ENCODE peak calls at places on chromosomes 11 and 22, in nine cellular contexts. D, U, H, C, B, E, O, J and G are unnamed samples.

GRCh38 chr22:38112361-38112760 is 1.9 kb upstream of the BAIAP2L2 start:
- DNase-seq in E (no peak), H (no peak), J (no peak), O (no peak), U (peak), B (no peak), D (no peak), C (no peak), G (no peak)

GRCh38 chr11:105466582-105467228 is 143.2 kb upstream of the GRIA4 start:
- DNase-seq in H (no peak), E (no peak), O (no peak), U (peak), J (peak), C (no peak), B (no peak), D (peak), G (no peak)

GRCh38 chr11:93524173-93524536 is 19.0 kb downstream of the SMCO4 start:
- DNase-seq in O (no peak), B (no peak), C (no peak), J (peak), D (no peak), U (no peak), H (no peak), E (no peak), G (no peak)

GRCh38 chr11:14537134-14537599 is 17.0 kb upstream of the PSMA1 start:
- DNase-seq in B (peak), C (peak), H (no peak), E (peak), J (peak), U (peak), O (peak), D (peak), G (no peak)

GRCh38 chr11:13304655-13305340 is 27.2 kb downstream of the BMAL1 start:
- DNase-seq in U (no peak), O (no peak), D (no peak), B (no peak), J (no peak), E (no peak), H (no peak), C (no peak), G (no peak)

GRCh38 chr22:27726726-27727449 is 74.7 kb downstream of the MN1 start:
- DNase-seq in D (peak), B (peak), C (no peak), H (no peak), U (peak), J (peak), E (peak), O (no peak), G (peak)

GRCh38 chr22:31244044-31244942 is 32.2 kb downstream of the LIMK2 start:
- DNase-seq in J (peak), H (no peak), E (no peak), C (peak), U (peak), O (no peak), B (peak), D (peak), G (peak)

GRCh38 chr11:26621147-26621546 is 49.1 kb upstream of the MUC15 start:
- DNase-seq in H (no peak), U (peak), E (no peak), J (peak), B (no peak), O (no peak), C (no peak), D (peak), G (no peak)

GRCh38 chr11:19055905-19056304 is 4.6 kb downstream of the MRGPRX2 start:
- DNase-seq in U (no peak), B (peak), H (no peak), J (no peak), O (no peak), C (no peak), E (no peak), D (no peak), G (no peak)

GRCh38 chr11:78432956-78433355 is 15.3 kb upstream of the GAB2 start:
- DNase-seq in B (no peak), E (no peak), U (peak), H (no peak), O (no peak), D (no peak), J (peak), C (peak), G (no peak)

GRCh38 chr11:6300325-6300724 is 20.0 kb downstream of the CAVIN3 start:
- DNase-seq in D (no peak), U (no peak), J (peak), H (no peak), O (no peak), E (no peak), B (no peak), C (no peak), G (no peak)

GRCh38 chr11:116384876-116385275 is 387.9 kb downstream of the BUD13 start:
- DNase-seq in E (no peak), D (no peak), O (no peak), U (no peak), C (no peak), J (no peak), B (no peak), H (no peak), G (no peak)

GRCh38 chr11:68503281-68503687 is 42.7 kb downstream of the PPP6R3 start:
- DNase-seq in D (peak), O (no peak), E (no peak), J (no peak), H (no peak), B (no peak), U (no peak), C (no peak), G (no peak)

GRCh38 chr11:47998733-47999359 is 18.5 kb downstream of the PTPRJ start:
- DNase-seq in C (no peak), B (no peak), O (no peak), U (no peak), J (no peak), D (no peak), H (no peak), E (no peak), G (no peak)

GRCh38 chr11:71425851-71426250 is 22.3 kb downstream of the DHCR7 start:
- DNase-seq in J (no peak), O (no peak), C (no peak), E (no peak), D (no peak), B (no peak), H (no peak), U (peak), G (no peak)

GRCh38 chr22:25726241-25726640 is 15.7 kb upstream of the MYO18B start:
- DNase-seq in J (no peak), H (no peak), B (peak), E (no peak), U (no peak), O (no peak), D (no peak), C (no peak), G (no peak)

GRCh38 chr11:23509023-23509422 is 648.7 kb upstream of the CCDC179 start:
- DNase-seq in H (no peak), C (no peak), E (no peak), U (peak), D (peak), J (no peak), B (no peak), O (no peak), G (no peak)

GRCh38 chr11:33063326-33063775 is 24.0 kb downstream of the TCP11L1 start:
- DNase-seq in O (no peak), C (no peak), J (peak), D (peak), E (no peak), U (peak), B (no peak), H (no peak), G (no peak)

GRCh38 chr22:23077627-23078461 is 7.5 kb downstream of the GNAZ start:
- DNase-seq in J (no peak), O (no peak), D (no peak), U (no peak), E (no peak), B (no peak), C (no peak), H (no peak), G (no peak)

DNA sequence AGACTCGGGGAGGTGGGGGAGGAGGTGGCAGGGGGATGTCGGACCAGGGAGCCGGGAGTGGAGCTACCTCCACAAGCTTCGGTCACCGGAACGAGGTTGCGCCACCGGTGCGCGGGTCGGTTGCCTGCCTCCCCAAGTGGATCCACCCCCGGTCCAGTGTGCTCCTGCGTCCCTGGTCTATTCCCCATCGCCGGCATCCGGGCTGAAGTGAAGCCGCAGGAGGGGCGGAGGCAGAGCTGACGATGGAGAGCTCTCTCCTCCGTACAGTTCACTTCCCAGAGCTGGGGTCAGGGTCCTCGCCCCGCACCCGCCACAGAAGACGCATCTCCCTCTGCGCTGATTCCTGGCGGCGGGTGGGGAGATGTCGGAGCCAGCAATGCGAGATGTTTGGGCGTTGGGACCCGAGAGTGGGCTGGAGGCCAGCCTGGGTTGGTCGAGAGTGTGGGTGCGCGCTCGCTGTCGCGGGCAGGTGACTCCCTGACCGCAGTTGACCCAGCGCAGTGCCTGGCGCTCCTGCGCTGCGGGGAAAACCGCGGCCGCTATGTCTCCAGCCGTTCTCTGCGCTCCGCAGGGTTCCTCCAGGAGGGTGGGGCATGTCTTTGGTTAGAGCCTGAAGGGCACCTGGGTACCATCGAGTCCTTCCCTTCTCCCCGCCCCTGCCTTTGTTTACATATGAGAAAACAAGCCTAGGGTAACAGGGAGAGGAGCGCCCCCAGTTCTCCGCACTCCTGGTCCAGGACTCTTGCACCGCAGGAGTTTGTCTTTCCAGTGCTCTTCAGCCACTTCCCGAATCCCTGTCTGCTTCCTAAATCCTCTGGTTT is 1.7 kb downstream of the C11orf96 start:
- DNase-seq in J (peak), U (peak), D (peak), E (peak), C (peak), O (no peak), H (peak), B (peak), G (no peak)
- H3K4me3 ChIP-seq in J (peak), U (no peak), D (peak), E (peak), C (peak), O (no peak), H (peak), B (peak), G (peak)

GRCh38 chr22:19287889-19288288 is 3.6 kb downstream of the CLTCL1 start:
- DNase-seq in B (no peak), D (peak), E (no peak), U (peak), H (no peak), C (no peak), J (peak), O (no peak), G (no peak)

GRCh38 chr22:19291218-19291579 is 320 bp downstream of the CLTCL1 start:
- DNase-seq in E (peak), J (no peak), H (peak), D (no peak), C (peak), B (peak), O (peak), U (peak), G (peak)

GRCh38 chr22:19290400-19291217 is 910 bp downstream of the CLTCL1 start:
- DNase-seq in E (no peak), H (no peak), C (peak), O (no peak), J (peak), U (peak), D (no peak), B (peak), G (no peak)

GRCh38 chr22:19291580-19292261 is at the start of gene CLTCL1:
- DNase-seq in H (peak), C (peak), D (peak), U (peak), O (peak), J (peak), B (peak), E (peak), G (peak)

DNA sequence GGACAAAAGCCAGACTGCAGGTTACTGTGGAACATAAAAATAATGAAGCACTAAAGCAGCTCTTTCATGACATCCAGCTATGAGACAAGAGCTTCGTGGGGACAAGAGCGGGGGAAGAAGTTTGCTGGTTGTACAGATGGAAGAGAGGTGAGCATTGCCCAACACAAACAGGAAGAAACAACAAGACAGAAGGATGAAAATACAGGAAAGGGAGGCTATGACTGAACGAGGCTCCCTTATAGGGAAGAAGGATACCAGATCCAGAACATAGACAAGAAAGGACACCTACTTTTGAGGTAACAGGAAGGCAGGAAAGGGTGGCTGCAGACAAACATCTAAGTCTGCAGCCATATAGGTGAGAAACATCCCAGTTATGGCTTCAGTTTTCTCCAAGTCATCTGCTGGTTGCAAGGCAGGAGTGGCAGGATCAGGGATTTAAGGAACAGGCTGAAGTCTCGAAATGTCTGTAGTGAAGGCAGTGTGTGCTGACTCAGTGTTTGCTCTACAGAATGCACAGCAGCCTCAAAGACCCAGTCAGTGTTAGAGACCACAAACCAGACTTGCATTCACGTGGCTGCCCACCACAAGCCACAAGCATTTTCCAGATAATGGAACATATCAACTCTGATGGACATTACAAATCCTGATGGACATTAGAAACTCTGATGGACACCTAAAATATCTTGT is 1.9 kb downstream of the CLTCL1 start:
- DNase-seq in U (peak), C (no peak), J (peak), B (no peak), H (no peak), D (peak), O (no peak), E (no peak), G (no peak)
- H3K4me3 ChIP-seq in U (no peak), C (no peak), J (no peak), B (no peak), H (no peak), D (no peak), O (no peak), E (no peak), G (no peak)

GRCh38 chr11:75491465-75491864 is 34.3 kb downstream of the GDPD5 start:
- DNase-seq in J (no peak), B (no peak), C (no peak), O (no peak), D (no peak), E (no peak), U (no peak), H (no peak), G (no peak)
- H3K4me3 ChIP-seq in J (no peak), B (no peak), C (no peak), O (no peak), D (no peak), E (no peak), U (no peak), H (no peak), G (no peak)

DNA sequence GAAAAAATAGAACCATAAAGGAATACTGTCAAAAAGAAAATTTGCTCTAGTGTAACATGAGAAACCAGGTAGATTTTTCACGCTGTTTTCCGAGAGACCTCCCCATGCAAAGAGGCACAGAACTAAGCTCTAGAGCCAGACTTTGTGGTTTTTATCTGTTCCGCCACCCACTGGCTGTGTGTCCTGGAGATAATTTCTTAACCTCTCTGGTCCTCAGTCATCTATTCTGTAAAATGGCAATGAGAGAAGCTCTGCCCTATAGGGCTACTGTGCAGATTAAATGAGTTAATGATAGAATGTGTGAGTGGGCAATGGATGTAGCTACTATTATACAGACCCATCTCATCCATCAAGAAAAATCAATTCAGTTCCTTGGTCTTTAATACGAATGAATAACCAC is 9.4 kb upstream of the SIGIRR start:
- DNase-seq in D (no peak), B (no peak), E (no peak), H (no peak), C (no peak), U (no peak), O (no peak), J (no peak), G (no peak)
- H3K4me3 ChIP-seq in D (no peak), B (no peak), E (no peak), H (no peak), C (no peak), U (no peak), O (no peak), J (no peak), G (no peak)

GRCh38 chr11:133530501-133530835 is 1.8 kb downstream of the OPCML start:
- DNase-seq in D (no peak), B (peak), U (no peak), J (no peak), H (no peak), E (no peak), C (no peak), O (no peak), G (no peak)
- H3K4me3 ChIP-seq in D (no peak), B (no peak), U (no peak), J (no peak), H (no peak), E (no peak), C (no peak), O (no peak), G (no peak)

GRCh38 chr11:66411323-66411722 is 9.5 kb upstream of the NPAS4 start:
- DNase-seq in J (no peak), D (no peak), B (no peak), O (no peak), H (no peak), U (no peak), E (no peak), C (no peak), G (no peak)
- H3K4me3 ChIP-seq in J (no peak), D (no peak), B (no peak), O (no peak), H (no peak), U (no peak), E (no peak), C (no peak), G (no peak)

GRCh38 chr11:2383823-2384722 is 7.0 kb downstream of the CD81 start:
- DNase-seq in C (no peak), B (no peak), U (peak), J (no peak), E (peak), D (no peak), H (no peak), O (peak), G (no peak)
- H3K4me3 ChIP-seq in C (no peak), B (no peak), U (no peak), J (no peak), E (peak), D (no peak), H (no peak), O (no peak), G (peak)

GRCh38 chr22:42717197-42717967 is 3.3 kb downstream of the A4GALT start:
- DNase-seq in D (no peak), C (peak), U (peak), O (no peak), E (no peak), J (peak), H (no peak), B (peak), G (no peak)

GRCh38 chr22:42721045-42721434 is 370 bp upstream of the A4GALT start:
- DNase-seq in D (no peak), O (no peak), C (no peak), E (no peak), H (no peak), J (no peak), B (no peak), U (no peak), G (no peak)

GRCh38 chr22:42720263-42721044 is at the start of gene A4GALT:
- DNase-seq in O (no peak), J (no peak), B (peak), E (no peak), C (peak), U (no peak), H (no peak), D (no peak), G (no peak)

GRCh38 chr22:42719133-42719532 is 1.5 kb downstream of the A4GALT start:
- DNase-seq in J (no peak), E (no peak), C (no peak), U (peak), D (no peak), H (no peak), O (no peak), B (peak), G (no peak)

GRCh38 chr22:42719656-42720262 is 911 bp downstream of the A4GALT start:
- DNase-seq in E (no peak), B (peak), C (no peak), H (no peak), D (no peak), O (no peak), U (peak), J (no peak), G (no peak)
- H3K4me3 ChIP-seq in E (peak), B (peak), C (peak), H (peak), D (peak), O (no peak), U (peak), J (peak), G (peak)